ENCODE peak calls at places on chromosome 17, in ten cellular contexts. N is GM13977, M is glutamatergic neuron, P is PC-3, X is ovary, Z is astrocyte of the spinal cord, R is fibroblast of mammary gland, L is thoracic aorta, K is cardiac muscle cell, S is tibial artery. D is an unnamed sample.

GRCh38 chr17:42221886-42222745 is 27.8 kb upstream of the GHDC start:
- DNase-seq in R (peak), L (no peak), M (peak), N (peak), P (no peak), K (peak), X (no peak), Z (peak), S (no peak), D (peak)

GRCh38 chr17:34556384-34556783 is 23.0 kb upstream of the TMEM132E start:
- DNase-seq in S (no peak), Z (no peak), X (no peak), M (no peak), N (no peak), P (peak), R (peak), L (no peak), K (peak), D (no peak)

GRCh38 chr17:77089118-77089477 is 51.7 kb upstream of the SEC14L1 start:
- DNase-seq in N (no peak), P (peak), S (no peak), Z (no peak), M (no peak), R (no peak), X (no peak), K (no peak), L (no peak), D (peak)

GRCh38 chr17:42111901-42112551 is 488 bp downstream of the DHX58 start:
- DNase-seq in K (no peak), L (no peak), N (no peak), X (no peak), R (peak), S (peak), M (no peak), P (no peak), Z (no peak), D (no peak)

GRCh38 chr17:42571435-42572225 is 4.7 kb downstream of the MLX start:
- DNase-seq in K (no peak), X (no peak), L (no peak), P (no peak), M (no peak), Z (no peak), R (no peak), N (no peak), S (no peak), D (no peak)

GRCh38 chr17:45846223-45846622 is 1.5 kb downstream of the SPPL2C start:
- DNase-seq in N (no peak), S (no peak), L (no peak), Z (no peak), R (no peak), P (no peak), M (no peak), K (no peak), X (no peak), D (no peak)

GRCh38 chr17:15883617-15884111 is 61.3 kb upstream of the ADORA2B start:
- DNase-seq in M (no peak), X (no peak), K (no peak), N (no peak), R (peak), Z (peak), L (no peak), P (peak), S (no peak), D (no peak)

GRCh38 chr17:5958850-5959249 is 111.3 kb upstream of the WSCD1 start:
- DNase-seq in M (no peak), L (no peak), P (peak), N (no peak), R (no peak), Z (no peak), X (no peak), S (no peak), K (no peak), D (no peak)

GRCh38 chr17:2042355-2042929 is 620 bp downstream of the OVCA2 start:
- DNase-seq in N (no peak), M (peak), P (no peak), L (no peak), S (no peak), Z (peak), K (peak), R (peak), X (peak), D (no peak)

GRCh38 chr17:58302919-58303551 is 22.3 kb upstream of the MPO start:
- DNase-seq in L (no peak), K (no peak), X (no peak), S (no peak), M (no peak), N (no peak), P (no peak), R (no peak), Z (no peak), D (no peak)

GRCh38 chr17:74633261-74633783 is 9.8 kb upstream of the CD300E start:
- DNase-seq in R (no peak), N (no peak), K (peak), X (no peak), S (no peak), P (no peak), L (no peak), M (no peak), Z (no peak), D (no peak)

GRCh38 chr17:75643033-75644017 is 10.1 kb downstream of the SMIM5 start:
- DNase-seq in N (peak), M (peak), R (no peak), K (no peak), X (no peak), P (peak), Z (no peak), S (no peak), L (no peak), D (no peak)

GRCh38 chr17:79847698-79848369 is 8.6 kb upstream of the CBX4 start:
- DNase-seq in P (no peak), X (no peak), R (no peak), Z (no peak), M (no peak), L (no peak), K (no peak), N (no peak), S (no peak), D (no peak)

GRCh38 chr17:10743316-10744009 is 13.6 kb upstream of the TMEM220 start:
- DNase-seq in P (peak), R (peak), L (no peak), Z (no peak), X (no peak), M (no peak), S (no peak), N (no peak), K (no peak), D (no peak)

GRCh38 chr17:81165246-81166032 is at the start of gene PVALEF:
- DNase-seq in K (peak), R (no peak), P (no peak), Z (no peak), L (no peak), M (peak), N (no peak), S (no peak), X (no peak), D (no peak)

GRCh38 chr17:57988301-57989010 is 402 bp upstream of the VEZF1 start:
- DNase-seq in Z (peak), L (no peak), M (peak), X (peak), S (peak), P (peak), N (peak), R (peak), K (peak), D (peak)

GRCh38 chr17:82534401-82534812 is 14.9 kb downstream of the FOXK2 start:
- DNase-seq in K (no peak), P (no peak), N (no peak), X (no peak), M (peak), R (no peak), L (no peak), Z (no peak), S (no peak), D (no peak)

GRCh38 chr17:35052780-35053179 is 10.7 kb downstream of the RFFL start:
- DNase-seq in R (peak), M (no peak), P (no peak), L (no peak), S (no peak), K (no peak), Z (no peak), X (no peak), N (no peak), D (no peak)

GRCh38 chr17:75771334-75772281 is 6.6 kb upstream of the GALK1 start:
- DNase-seq in L (no peak), K (no peak), X (no peak), M (no peak), R (peak), Z (no peak), S (peak), P (peak), N (no peak), D (peak)

GRCh38 chr17:5788266-5788900 is 204.1 kb upstream of the NLRP1 start:
- DNase-seq in R (peak), S (peak), M (no peak), P (peak), X (no peak), K (no peak), Z (peak), N (no peak), L (no peak), D (no peak)

GRCh38 chr17:36932383-36933173 is 4.7 kb upstream of the LHX1 start:
- DNase-seq in P (no peak), N (peak), K (no peak), S (no peak), L (no peak), X (no peak), M (no peak), R (no peak), Z (no peak), D (no peak)

GRCh38 chr17:49523706-49524472 is 28.8 kb downstream of the NGFR start:
- DNase-seq in N (no peak), M (no peak), L (no peak), X (no peak), Z (no peak), R (peak), P (peak), S (peak), K (no peak), D (no peak)

GRCh38 chr17:43132117-43132516 is 7.0 kb upstream of the BRCA1 start:
- DNase-seq in R (no peak), P (no peak), X (no peak), Z (no peak), M (no peak), L (no peak), N (no peak), S (no peak), K (no peak), D (no peak)

GRCh38 chr17:50919321-50920040 is 53.3 kb upstream of the TOB1 start:
- DNase-seq in M (peak), R (peak), Z (peak), K (peak), S (peak), N (peak), L (peak), P (peak), X (peak), D (peak)

GRCh38 chr17:21124096-21124495 is 2.7 kb upstream of the DHRS7B start:
- DNase-seq in X (no peak), M (no peak), S (no peak), Z (no peak), L (no peak), R (no peak), N (no peak), K (no peak), P (peak), D (no peak)

GRCh38 chr17:21125862-21126261 is 902 bp upstream of the DHRS7B start:
- DNase-seq in L (no peak), Z (no peak), P (no peak), M (no peak), R (no peak), K (no peak), X (no peak), N (no peak), S (no peak), D (peak)

GRCh38 chr17:21127508-21128077 is 829 bp downstream of the DHRS7B start:
- DNase-seq in R (peak), P (peak), S (no peak), L (no peak), K (no peak), Z (no peak), M (no peak), N (no peak), X (no peak), D (no peak)

GRCh38 chr17:21129023-21129681 is 2.4 kb downstream of the DHRS7B start:
- DNase-seq in K (peak), L (no peak), M (no peak), Z (peak), P (peak), S (no peak), N (no peak), R (peak), X (peak), D (no peak)

GRCh38 chr17:21126645-21127507 is at the start of gene DHRS7B:
- DNase-seq in L (peak), R (peak), P (peak), K (peak), X (peak), Z (peak), S (peak), M (peak), N (peak), D (peak)
- TF ChIP-seq CTCF in L (no peak), R (no peak), P (no peak), K (peak), X (no peak), Z (no peak), S (no peak), M (no peak), N (peak), D (peak)

GRCh38 chr17:29042679-29043538 is at the start of gene PIPOX:
- DNase-seq in M (no peak), X (no peak), R (peak), K (peak), P (no peak), L (no peak), Z (peak), S (no peak), N (no peak), D (peak)
- TF ChIP-seq CTCF in M (no peak), X (no peak), R (no peak), K (peak), P (no peak), L (no peak), Z (peak), S (no peak), N (no peak), D (no peak)

GRCh38 chr17:46854515-46854914 is 3.1 kb downstream of the WNT9B start:
- DNase-seq in P (no peak), M (no peak), L (no peak), K (no peak), X (no peak), Z (no peak), N (no peak), S (no peak), R (no peak), D (no peak)

GRCh38 chr17:46850688-46851028 is 725 bp upstream of the WNT9B start:
- DNase-seq in L (no peak), Z (no peak), N (no peak), S (no peak), M (no peak), K (no peak), X (no peak), R (no peak), P (no peak), D (no peak)

GRCh38 chr17:46848534-46848933 is 2.8 kb upstream of the WNT9B start:
- DNase-seq in X (no peak), N (no peak), P (no peak), L (no peak), R (no peak), K (no peak), S (no peak), M (no peak), Z (no peak), D (no peak)

GRCh38 chr17:46853896-46854444 is 2.6 kb downstream of the WNT9B start:
- DNase-seq in R (peak), X (no peak), N (no peak), P (peak), M (no peak), Z (no peak), L (no peak), S (no peak), K (no peak), D (no peak)

DNA sequence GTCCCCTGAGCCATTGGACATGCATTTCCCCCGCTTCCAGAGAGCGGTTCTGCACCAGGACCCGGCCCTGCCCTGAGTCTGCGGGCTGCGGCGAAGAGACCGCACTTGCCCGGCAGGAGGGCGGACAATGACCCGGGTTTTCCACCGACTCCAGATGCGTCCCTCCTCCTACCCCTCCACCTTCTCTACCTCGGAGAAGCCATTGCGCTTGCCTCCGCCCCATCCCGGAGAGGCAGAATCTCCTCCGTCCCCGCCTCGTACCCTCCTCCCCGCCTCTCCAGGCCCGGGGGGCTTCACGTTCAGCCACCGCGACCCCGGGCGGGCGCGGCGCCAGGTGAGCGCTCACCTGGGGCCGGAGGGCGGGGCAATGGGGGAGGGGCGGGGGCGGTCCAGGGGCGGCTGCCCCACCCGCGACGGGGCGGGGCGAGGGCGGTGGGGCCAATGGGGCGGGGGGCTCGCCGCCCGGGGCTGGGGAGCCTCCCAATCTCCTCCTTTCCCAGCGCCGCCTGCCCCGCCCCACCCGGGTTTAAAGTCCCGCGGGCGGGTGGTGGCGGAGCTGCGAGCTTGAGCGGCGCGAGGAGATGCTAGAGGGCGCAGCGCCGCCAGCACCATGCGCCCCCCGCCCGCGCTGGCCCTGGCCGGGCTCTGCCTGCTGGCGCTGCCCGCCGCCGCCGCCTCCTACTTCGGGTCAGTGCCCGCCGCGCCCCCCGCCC is at the start of gene WNT9B:
- DNase-seq in P (no peak), N (no peak), X (no peak), R (no peak), S (no peak), L (no peak), K (peak), M (peak), Z (no peak), D (no peak)
- TF ChIP-seq CTCF in P (no peak), N (no peak), X (no peak), R (no peak), S (no peak), L (no peak), K (no peak), M (no peak), Z (no peak), D (no peak)

GRCh38 chr17:67377727-67378443 is 804 bp downstream of the PITPNC1 start:
- DNase-seq in S (peak), K (peak), L (no peak), N (peak), P (peak), X (peak), Z (peak), R (no peak), M (peak), D (peak)

GRCh38 chr17:67379251-67379630 is 2.2 kb downstream of the PITPNC1 start:
- DNase-seq in N (no peak), L (no peak), S (no peak), X (no peak), Z (peak), M (no peak), P (no peak), K (no peak), R (no peak), D (no peak)

GRCh38 chr17:67376509-67376891 is 581 bp upstream of the PITPNC1 start:
- DNase-seq in L (no peak), P (peak), X (peak), R (peak), Z (peak), S (no peak), M (no peak), N (peak), K (peak), D (peak)

GRCh38 chr17:67376892-67377726 is at the start of gene PITPNC1:
- DNase-seq in L (peak), X (peak), Z (peak), R (peak), N (peak), P (peak), K (peak), M (peak), S (peak), D (peak)

DNA sequence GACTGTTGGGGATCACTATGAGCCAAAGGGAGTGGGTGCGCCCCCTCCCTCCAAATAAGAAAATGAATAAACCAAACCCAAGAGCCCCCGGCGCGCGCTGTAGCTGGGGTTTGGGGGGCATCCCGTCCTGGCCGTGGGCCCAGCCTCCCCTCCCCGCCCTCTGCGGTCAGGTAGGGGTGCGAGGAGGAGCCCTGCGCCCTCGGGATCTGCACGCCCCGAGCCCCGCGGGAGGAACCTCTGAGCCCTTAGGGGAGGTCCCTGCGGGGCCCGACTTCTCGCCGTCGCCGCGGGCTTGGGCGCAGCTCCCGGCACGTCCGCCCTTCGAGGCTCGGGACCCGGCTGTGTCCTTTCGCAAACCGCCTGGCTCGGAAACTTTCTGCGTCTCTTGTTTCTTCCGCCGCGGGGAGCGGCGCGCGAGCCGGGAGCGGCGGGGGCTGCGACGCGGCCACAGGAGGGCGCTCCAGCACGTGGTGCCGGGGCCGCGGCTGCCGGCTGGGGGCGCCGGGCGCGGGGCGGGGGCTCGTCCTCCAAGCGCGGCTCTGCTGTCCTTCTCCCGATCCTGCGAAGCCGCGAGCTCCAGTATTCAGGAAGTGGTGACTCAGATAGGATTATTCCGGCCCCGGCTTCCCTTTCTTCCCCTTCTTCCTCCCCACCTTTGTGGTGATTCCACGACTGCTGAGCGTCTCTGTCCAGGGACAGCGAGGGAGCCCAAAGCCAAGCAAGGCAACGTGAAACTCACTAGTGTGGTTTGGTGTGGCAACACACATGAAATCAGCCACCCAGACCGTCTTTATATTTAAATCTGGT is 1.6 kb downstream of the PITPNC1 start:
- DNase-seq in M (peak), N (peak), L (no peak), R (peak), S (peak), Z (peak), X (peak), P (peak), K (peak), D (peak)
- TF ChIP-seq CTCF in M (peak), N (peak), L (peak), R (no peak), S (peak), Z (peak), X (no peak), P (peak), K (peak), D (peak)

GRCh38 chr17:39385040-39385439 is 16.4 kb downstream of the FBXL20 start:
- DNase-seq in X (no peak), M (no peak), R (no peak), K (no peak), P (no peak), N (no peak), L (no peak), S (no peak), Z (no peak), D (no peak)

GRCh38 chr17:39376434-39376833 is 25.0 kb downstream of the FBXL20 start:
- DNase-seq in M (no peak), S (no peak), N (no peak), X (no peak), R (no peak), L (no peak), K (no peak), Z (no peak), P (no peak), D (peak)

DNA sequence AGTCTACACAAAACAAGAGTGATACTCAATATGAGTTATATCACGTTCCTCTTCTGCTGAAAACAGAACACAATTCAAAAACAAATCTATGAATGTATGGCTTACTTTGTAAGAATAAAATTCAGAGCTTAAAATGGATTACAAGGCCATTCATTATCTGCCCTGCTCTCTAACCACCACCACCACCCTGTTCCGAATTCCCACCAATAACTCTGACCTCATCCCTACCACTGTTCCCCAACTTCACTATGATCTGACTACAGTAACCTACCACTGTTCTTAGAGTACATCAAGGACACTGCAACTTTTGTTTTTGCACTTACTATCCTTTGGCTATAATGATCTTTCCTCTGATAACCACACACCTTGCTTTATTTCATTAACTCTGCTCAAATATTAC is 21.3 kb downstream of the FBXL20 start:
- DNase-seq in L (no peak), K (no peak), N (no peak), Z (no peak), S (no peak), X (no peak), M (no peak), R (no peak), P (no peak), D (no peak)
- TF ChIP-seq CTCF in L (no peak), K (no peak), N (no peak), Z (no peak), S (no peak), X (no peak), M (no peak), R (no peak), P (no peak), D (no peak)

D was measured in OCI-LY7.